ENCODE peak calls at places on chromosome 5, in four cellular contexts. T, X, L and E are unnamed samples.

GRCh38 chr5:38135486-38136031 is 122.8 kb upstream of the EGFLAM start:
- DNase-seq in T (no peak), X (no peak), L (no peak), E (no peak)

GRCh38 chr5:11143456-11144267 is 382.6 kb upstream of the DAP start:
- DNase-seq in T (no peak), X (no peak), L (no peak), E (no peak)

GRCh38 chr5:72364961-72365360 is 44.8 kb downstream of the PTCD2 start:
- DNase-seq in T (no peak), X (no peak), L (no peak), E (no peak)

GRCh38 chr5:102595332-102595731 is 96.5 kb upstream of the SLCO6A1 start:
- DNase-seq in T (no peak), X (no peak), L (no peak), E (no peak)

GRCh38 chr5:42516282-42517042 is 93.2 kb downstream of the GHR start:
- DNase-seq in T (no peak), X (no peak), L (peak), E (no peak)

GRCh38 chr5:38258319-38259061 is at the start of gene EGFLAM:
- DNase-seq in T (no peak), X (no peak), L (no peak), E (peak)

GRCh38 chr5:103259705-103260355 is 1.3 kb downstream of the MACIR start:
- DNase-seq in T (no peak), X (peak), L (peak), E (peak)

GRCh38 chr5:150723845-150724244 is 23.0 kb upstream of the RBM22 start:
- DNase-seq in T (no peak), X (no peak), L (no peak), E (no peak)

GRCh38 chr5:142181547-142182191 is 73.1 kb downstream of the NDFIP1 start:
- DNase-seq in T (no peak), X (no peak), L (peak), E (no peak)

GRCh38 chr5:9441610-9442009 is 104.3 kb downstream of the SEMA5A start:
- DNase-seq in T (no peak), X (no peak), L (no peak), E (no peak)

GRCh38 chr5:9440517-9440916 is 105.4 kb downstream of the SEMA5A start:
- DNase-seq in T (no peak), X (no peak), L (no peak), E (no peak)

GRCh38 chr5:9439651-9440292 is 106.1 kb downstream of the SEMA5A start:
- DNase-seq in T (no peak), X (no peak), L (no peak), E (no peak)

GRCh38 chr5:9437741-9438240 is 108.1 kb downstream of the SEMA5A start:
- DNase-seq in T (no peak), X (no peak), L (no peak), E (no peak)
- TF ChIP-seq ATF2 in T (no peak), X (no peak), L (no peak), E (no peak)

DNA sequence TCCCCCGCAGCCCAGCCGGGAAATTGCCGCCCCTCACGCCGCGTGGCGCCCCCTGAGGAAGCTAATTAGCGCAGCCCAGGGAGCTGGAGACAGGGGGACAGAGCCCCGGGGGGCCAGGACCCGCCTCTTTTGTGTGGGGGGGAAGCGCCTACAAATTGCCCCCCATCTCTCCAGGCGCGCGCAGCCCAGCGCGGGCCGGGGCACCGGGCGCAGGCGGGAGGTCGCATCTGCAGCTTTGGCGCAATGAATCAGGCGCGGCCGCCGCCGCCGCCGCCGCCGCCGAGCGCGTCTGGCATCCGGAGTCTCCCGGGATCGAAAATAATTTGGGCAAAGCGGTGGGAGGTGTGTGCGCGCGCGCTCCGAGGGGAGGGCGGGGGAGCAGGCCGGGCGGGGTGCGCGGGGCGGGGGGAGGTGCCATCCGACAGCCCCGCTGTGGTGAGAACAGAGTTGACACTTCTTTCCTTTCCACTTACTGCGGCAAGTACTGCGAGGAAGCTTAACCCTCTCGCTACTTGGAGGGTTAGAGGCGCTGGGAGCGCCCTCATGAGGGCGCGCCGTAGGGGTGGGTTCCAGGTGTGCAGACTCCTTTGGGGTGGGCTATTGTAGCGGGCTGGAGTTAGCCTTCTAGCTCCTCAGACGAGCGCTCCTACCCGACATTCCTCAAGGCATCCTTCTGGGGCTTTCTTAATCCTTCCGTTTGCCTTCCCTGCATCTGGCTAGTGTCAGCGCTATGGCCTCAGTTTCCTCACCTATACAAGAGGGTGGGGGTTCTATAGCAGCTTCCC is 63.1 kb downstream of the CXXC5 start:
- DNase-seq in T (no peak), X (peak), L (no peak), E (peak)
- TF ChIP-seq GABPA in T (no peak), X (no peak), L (no peak), E (no peak)

GRCh38 chr5:135011355-135012032 is 22.5 kb downstream of the PITX1 start:
- DNase-seq in T (no peak), X (no peak), L (no peak), E (no peak)
- TF ChIP-seq ATF2 in T (no peak), X (no peak), L (no peak), E (no peak)

GRCh38 chr5:80234311-80234948 is 21.4 kb downstream of the SERINC5 start:
- DNase-seq in T (no peak), X (no peak), L (no peak), E (no peak)
- TF ChIP-seq GABPA in T (no peak), X (no peak), L (no peak), E (no peak)

DNA sequence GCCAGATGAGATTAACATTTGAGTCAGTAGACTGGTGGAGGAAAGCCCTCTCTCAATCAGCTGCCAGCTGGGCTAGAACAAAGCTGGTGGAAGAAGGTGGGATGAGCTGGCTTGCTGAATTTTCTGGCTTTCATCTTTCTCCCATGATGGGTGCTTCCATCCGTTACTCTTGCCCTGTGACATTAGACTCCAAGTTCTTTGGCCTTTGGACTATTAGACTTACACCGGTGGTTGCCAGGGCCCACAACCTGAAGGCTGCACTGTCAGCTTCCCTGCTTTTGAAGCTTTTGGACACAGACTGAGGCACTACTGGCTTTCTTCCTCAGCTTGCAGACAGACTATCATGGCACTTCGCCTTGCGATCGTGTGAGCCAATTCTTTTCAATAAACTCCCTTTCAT is 642.7 kb downstream of the TAF11L14 start:
- DNase-seq in T (no peak), X (no peak), L (no peak), E (no peak)
- TF ChIP-seq ATF2 in T (no peak), X (no peak), L (no peak), E (no peak)

GRCh38 chr5:6248132-6248531 is 130.2 kb downstream of the MED10 start:
- DNase-seq in T (no peak), X (no peak), L (no peak), E (no peak)
- TF ChIP-seq GABPA in T (no peak), X (no peak), L (no peak), E (no peak)